ENCODE peak calls at places on chromosomes 13 and 19, in five cellular contexts. T, I, N, S and Z are unnamed samples.

GRCh38 chr19:44884566-44884965 is 6.5 kb upstream of the TOMM40 start:
- DNase-seq in T (no peak), I (no peak), N (no peak), S (no peak), Z (no peak)

GRCh38 chr13:79404985-79405384 is 1.1 kb downstream of the RBM26 start:
- DNase-seq in T (no peak), I (no peak), N (no peak), S (no peak), Z (no peak)

GRCh38 chr13:30587231-30587630 is 30.5 kb upstream of the USPL1 start:
- DNase-seq in T (no peak), I (no peak), N (no peak), S (no peak), Z (no peak)

GRCh38 chr13:54232700-54233099 is 1204.1 kb downstream of the OLFM4 start:
- DNase-seq in T (no peak), I (no peak), N (no peak), S (no peak), Z (no peak)

GRCh38 chr19:6649189-6649588 is 20.8 kb downstream of the TNFSF14 start:
- DNase-seq in T (no peak), I (no peak), N (no peak), S (no peak), Z (no peak)

GRCh38 chr19:6608950-6609349 is 18.0 kb upstream of the CD70 start:
- DNase-seq in T (no peak), I (no peak), N (no peak), S (no peak), Z (no peak)

GRCh38 chr13:36549771-36550170 is 117.5 kb downstream of the CCNA1 start:
- DNase-seq in T (no peak), I (no peak), N (no peak), S (no peak), Z (peak; percentile 15)

GRCh38 chr13:90105881-90106496 is 1241.5 kb upstream of the MIR17HG start:
- DNase-seq in T (no peak), I (no peak), N (no peak), S (peak; percentile 49), Z (no peak)

GRCh38 chr19:14556662-14557188 is 15.1 kb downstream of the NDUFB7 start:
- DNase-seq in T (peak; percentile 93), I (peak; percentile 77), N (peak; percentile 81), S (peak; percentile 80), Z (peak; percentile 72)

GRCh38 chr19:17209126-17210036 is 5.8 kb upstream of the USE1 start:
- DNase-seq in T (peak; percentile 98), I (peak; percentile 20), N (peak; percentile 97), S (peak; percentile 30), Z (peak; percentile 48)

GRCh38 chr13:42041684-42042035 is 6.8 kb upstream of the DGKH start:
- DNase-seq in T (peak; percentile 71), I (peak; percentile 63), N (no peak), S (peak; percentile 78), Z (peak; percentile 29)

GRCh38 chr19:54142166-54142780 is 4.7 kb downstream of the CNOT3 start:
- DNase-seq in T (no peak), I (peak; percentile 46), N (no peak), S (no peak), Z (no peak)

GRCh38 chr13:75635621-75636338 is at the start of gene LMO7:
- DNase-seq in T (peak; percentile 82), I (peak; percentile 52), N (no peak), S (peak; percentile 72), Z (peak; percentile 43)

GRCh38 chr13:52713894-52714293 is 25.7 kb downstream of the CNMD start:
- DNase-seq in T (no peak), I (no peak), N (no peak), S (no peak), Z (no peak)

GRCh38 chr13:55263045-55263444 is 1877.7 kb upstream of the PRR20A start:
- DNase-seq in T (no peak), I (no peak), N (no peak), S (no peak), Z (no peak)

GRCh38 chr19:2325261-2326046 is 2.9 kb downstream of the LSM7 start:
- DNase-seq in T (no peak), I (no peak), N (no peak), S (no peak), Z (no peak)

GRCh38 chr19:42252365-42253244 is 2.3 kb downstream of the ERF start:
- DNase-seq in T (no peak), I (peak; percentile 68), N (no peak), S (peak; percentile 81), Z (no peak)

GRCh38 chr19:10036601-10037071 is 23.4 kb downstream of the RDH8 start:
- DNase-seq in T (no peak), I (no peak), N (no peak), S (no peak), Z (no peak)

GRCh38 chr19:10116085-10116865 is 3.4 kb downstream of the EIF3G start:
- DNase-seq in T (no peak), I (no peak), N (no peak), S (no peak), Z (no peak)

GRCh38 chr13:95660981-95661581 is 15.9 kb upstream of the DNAJC3 start:
- DNase-seq in T (no peak), I (peak; percentile 50), N (no peak), S (peak; percentile 64), Z (no peak)

GRCh38 chr13:49539313-49539712 is 43.6 kb downstream of the PHF11 start:
- DNase-seq in T (no peak), I (peak; percentile 20), N (no peak), S (peak; percentile 25), Z (no peak)

GRCh38 chr13:48749144-48749543 is 95.4 kb downstream of the CYSLTR2 start:
- DNase-seq in T (no peak), I (peak; percentile 70), N (no peak), S (peak; percentile 90), Z (no peak)

GRCh38 chr19:47663435-47663910 is 49.7 kb upstream of the EHD2 start:
- DNase-seq in T (no peak), I (peak; percentile 96), N (no peak), S (peak; percentile 97), Z (no peak)

GRCh38 chr19:4369888-4370260 is 26.5 kb downstream of the MPND start:
- DNase-seq in T (peak; percentile 73), I (peak; percentile 26), N (no peak), S (peak; percentile 42), Z (no peak)

GRCh38 chr13:24135674-24136300 is 24.7 kb upstream of the SPATA13 start:
- DNase-seq in T (no peak), I (peak; percentile 77), N (no peak), S (peak; percentile 25), Z (no peak)

GRCh38 chr19:13887039-13887438 is 10.1 kb downstream of the NANOS3 start:
- DNase-seq in T (no peak), I (no peak), N (no peak), S (no peak), Z (no peak)

GRCh38 chr19:58033741-58034475 is at the start of gene ZSCAN1:
- DNase-seq in T (peak; percentile 95), I (peak; percentile 41), N (peak; percentile 70), S (peak; percentile 75), Z (peak; percentile 94)

GRCh38 chr13:113647351-113648217 is 10.4 kb downstream of the ATP4B start:
- DNase-seq in T (no peak), I (no peak), N (no peak), S (no peak), Z (no peak)

GRCh38 chr13:97911311-97912138 is 42.0 kb upstream of the IPO5 start:
- DNase-seq in T (peak; percentile 64), I (peak; percentile 32), N (no peak), S (no peak), Z (no peak)

GRCh38 chr13:66660013-66660804 is 569.9 kb downstream of the PCDH9 start:
- DNase-seq in T (no peak), I (peak; percentile 75), N (no peak), S (peak; percentile 80), Z (no peak)

GRCh38 chr19:7734220-7735203 is 2.6 kb upstream of the CLEC4G start:
- DNase-seq in T (no peak), I (no peak), N (no peak), S (peak; percentile 27), Z (no peak)

GRCh38 chr19:46365561-46365960 is 18.7 kb downstream of the PPP5C start:
- DNase-seq in T (no peak), I (no peak), N (no peak), S (no peak), Z (no peak)

GRCh38 chr19:10408511-10409291 is 5.4 kb upstream of the CDC37 start:
- DNase-seq in T (no peak), I (no peak), N (no peak), S (no peak), Z (no peak)

GRCh38 chr13:27245610-27246009 is 5.7 kb upstream of the RPL21 start:
- DNase-seq in T (no peak), I (no peak), N (no peak), S (no peak), Z (no peak)

GRCh38 chr19:6528544-6529121 is 2.2 kb upstream of the TNFSF9 start:
- DNase-seq in T (no peak), I (no peak), N (no peak), S (no peak), Z (no peak)

GRCh38 chr13:28299941-28300340 is 161.6 kb downstream of the PAN3 start:
- DNase-seq in T (no peak), I (no peak), N (no peak), S (no peak), Z (no peak)
- H3K4me2 ChIP-seq in T (no peak overlapping the region), I (no peak overlapping the region), N (no peak overlapping the region), S (no peak overlapping the region), Z (no peak overlapping the region)

GRCh38 chr19:40608957-40609356 is 7.8 kb downstream of the LTBP4 start:
- DNase-seq in T (no peak), I (no peak), N (no peak), S (no peak), Z (no peak)
- H2AFZ ChIP-seq in T (no peak overlapping the region), I (no peak overlapping the region), N (no peak overlapping the region), S (no peak overlapping the region), Z (no peak overlapping the region)

GRCh38 chr13:110056640-110057039 is 250.3 kb downstream of the COL4A1 start:
- DNase-seq in T (no peak), I (no peak), N (no peak), S (no peak), Z (no peak)

GRCh38 chr13:110054041-110054440 is 252.9 kb downstream of the COL4A1 start:
- DNase-seq in T (no peak), I (no peak), N (no peak), S (no peak), Z (no peak)

GRCh38 chr13:110061270-110061669 is 245.7 kb downstream of the COL4A1 start:
- DNase-seq in T (no peak), I (no peak), N (no peak), S (no peak), Z (no peak)

GRCh38 chr13:110055089-110055488 is 251.9 kb downstream of the COL4A1 start:
- DNase-seq in T (no peak), I (peak; percentile 18), N (no peak), S (peak; percentile 25), Z (no peak)

DNA sequence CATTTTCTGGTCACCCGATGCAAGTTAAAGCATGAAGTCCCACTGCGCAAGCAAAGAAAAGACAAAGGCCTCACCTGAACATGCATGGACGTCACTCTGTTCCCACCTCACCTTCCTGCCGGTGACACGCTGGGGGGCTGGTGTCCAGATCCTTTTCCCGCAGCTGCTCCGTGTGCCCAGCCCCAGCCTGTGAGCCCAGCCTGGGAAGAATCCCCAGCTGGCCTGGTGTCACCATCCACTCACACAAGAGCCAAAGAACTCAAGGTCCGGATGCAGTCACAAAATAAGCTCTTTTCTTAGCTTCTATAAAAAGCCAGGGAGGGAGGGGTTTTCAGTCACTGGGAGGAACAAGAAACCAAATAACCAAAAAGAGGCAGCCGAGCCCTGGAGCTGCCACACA is 249.9 kb downstream of the COL4A1 start:
- DNase-seq in T (no peak), I (no peak), N (no peak), S (no peak), Z (no peak)
- H2BK15ac ChIP-seq in T (no peak overlapping the region), I (no peak overlapping the region), N (no peak overlapping the region), S (no peak overlapping the region), Z (no peak overlapping the region)

GRCh38 chr19:49326165-49326704 is 1.2 kb upstream of the SLC6A16 start:
- DNase-seq in T (no peak), I (no peak), N (no peak), S (no peak), Z (no peak)
- H3K4me2 ChIP-seq in T (no peak overlapping the region), I (no peak overlapping the region), N (no peak overlapping the region), S (no peak overlapping the region), Z (no peak overlapping the region)